ENCODE peak calls at places on chromosomes 7 and 10, in seven cellular contexts. C is H1, K is IMR-90, S is mesendoderm, Y is trophoblast cell, U is neuronal stem cell, I is H9. D is an unnamed sample.
A peak's percentile ranks its signal among the peaks of the same experiment; 100 is the strongest.

GRCh38 chr10:44974628-44975431 is 3.8 kb downstream of the DEPP1 start:
- DNase-seq in S (peak; percentile 78), I (peak; percentile 76), C (no peak), U (peak; percentile 66), Y (peak; percentile 51), K (no peak), D (peak; percentile 64)

GRCh38 chr7:72098812-72099211 is 313.3 kb downstream of the CALN1 start:
- DNase-seq in U (no peak), I (no peak), K (no peak), C (no peak), Y (no peak), S (no peak), D (no peak)

GRCh38 chr10:91185239-91185875 is 35.1 kb upstream of the PCGF5 start:
- DNase-seq in K (peak; percentile 81), U (no peak), C (no peak), I (no peak), S (peak; percentile 57), Y (no peak), D (peak; percentile 80)

GRCh38 chr10:91919651-91920050 is 3.9 kb upstream of the BTAF1 start:
- DNase-seq in S (no peak), K (no peak), I (no peak), Y (no peak), C (no peak), U (no peak), D (no peak)

GRCh38 chr7:151539055-151539714 is 19.5 kb upstream of the RHEB start:
- DNase-seq in U (peak; percentile 66), C (no peak), I (peak; percentile 56), Y (no peak), S (peak; percentile 58), K (peak; percentile 16), D (peak; percentile 49)

GRCh38 chr10:35412336-35412735 is 76.0 kb downstream of the CCNY start:
- DNase-seq in Y (no peak), K (peak; percentile 28), U (no peak), C (no peak), I (no peak), S (peak; percentile 74), D (no peak)

GRCh38 chr7:113100091-113100723 is 13.6 kb upstream of the GPR85 start:
- DNase-seq in I (no peak), K (peak; percentile 44), S (no peak), Y (no peak), U (no peak), C (no peak), D (no peak)

GRCh38 chr7:111727905-111728634 is 165.8 kb upstream of the IMMP2L start:
- DNase-seq in U (no peak), C (no peak), I (no peak), Y (no peak), K (no peak), S (no peak), D (no peak)

GRCh38 chr7:28505014-28505413 is 92.7 kb downstream of the CREB5 start:
- DNase-seq in Y (no peak), U (no peak), K (no peak), I (no peak), C (no peak), S (no peak), D (no peak)

GRCh38 chr7:5695037-5695708 is 86.3 kb downstream of the RNF216 start:
- DNase-seq in S (no peak), Y (no peak), U (no peak), I (no peak), C (no peak), K (peak; percentile 89), D (peak; percentile 97)

GRCh38 chr10:61760943-61761824 is 98.5 kb downstream of the CABCOCO1 start:
- DNase-seq in I (no peak), K (peak; percentile 87), Y (no peak), S (no peak), C (no peak), U (no peak), D (peak; percentile 84)

GRCh38 chr10:20302033-20302432 is 485.8 kb downstream of the PLXDC2 start:
- DNase-seq in S (no peak), Y (no peak), I (no peak), K (no peak), U (no peak), C (no peak), D (no peak)

GRCh38 chr7:36960105-36960504 is 235.8 kb upstream of the AOAH start:
- DNase-seq in U (no peak), I (no peak), S (no peak), C (no peak), K (no peak), Y (no peak), D (no peak)

GRCh38 chr7:36958094-36958718 is 233.9 kb upstream of the AOAH start:
- DNase-seq in K (no peak), U (no peak), Y (no peak), I (no peak), C (no peak), S (no peak), D (no peak)

GRCh38 chr7:36961691-36962090 is 237.4 kb upstream of the AOAH start:
- DNase-seq in C (no peak), U (no peak), Y (no peak), K (no peak), S (no peak), I (no peak), D (no peak)

GRCh38 chr7:36962367-36962766 is 238.1 kb upstream of the AOAH start:
- DNase-seq in I (no peak), U (no peak), C (no peak), K (no peak), Y (peak; percentile 30), S (peak; percentile 85), D (peak; percentile 42)

DNA sequence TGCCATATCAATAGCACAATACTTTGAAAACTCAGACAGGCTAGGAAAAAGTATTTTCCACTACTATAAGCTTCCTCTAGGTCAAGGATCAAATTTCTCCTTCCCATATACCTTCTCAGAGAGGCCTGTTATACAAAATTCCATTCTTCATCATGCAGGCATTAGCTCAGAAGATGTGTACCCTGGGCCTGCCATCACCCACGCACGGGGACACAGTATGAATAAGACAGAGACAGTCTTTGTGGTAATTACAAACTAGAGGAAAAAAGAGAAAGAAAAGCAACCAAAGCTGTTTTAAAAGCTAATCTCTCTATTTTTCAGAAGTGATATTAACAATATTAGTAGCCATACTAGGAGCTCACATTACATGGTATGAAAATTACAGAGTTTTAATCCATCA is 236.8 kb upstream of the AOAH start:
- DNase-seq in S (no peak), Y (no peak), C (no peak), I (no peak), U (no peak), K (no peak), D (no peak)
- H3K18ac ChIP-seq in S (no peak overlapping the region), Y (no peak overlapping the region), C (peak overlapping the region; percentile 28), I (no peak overlapping the region), U (no peak overlapping the region), K (no peak overlapping the region), D (no peak overlapping the region)

GRCh38 chr10:75016290-75016689 is 95.2 kb upstream of the SAMD8 start:
- DNase-seq in C (no peak), I (no peak), U (no peak), S (no peak), Y (no peak), K (no peak), D (no peak)
- H3K18ac ChIP-seq in C (no peak overlapping the region), I (no peak overlapping the region), U (no peak overlapping the region), S (no peak overlapping the region), Y (no peak overlapping the region), K (no peak overlapping the region), D (no peak overlapping the region)

DNA sequence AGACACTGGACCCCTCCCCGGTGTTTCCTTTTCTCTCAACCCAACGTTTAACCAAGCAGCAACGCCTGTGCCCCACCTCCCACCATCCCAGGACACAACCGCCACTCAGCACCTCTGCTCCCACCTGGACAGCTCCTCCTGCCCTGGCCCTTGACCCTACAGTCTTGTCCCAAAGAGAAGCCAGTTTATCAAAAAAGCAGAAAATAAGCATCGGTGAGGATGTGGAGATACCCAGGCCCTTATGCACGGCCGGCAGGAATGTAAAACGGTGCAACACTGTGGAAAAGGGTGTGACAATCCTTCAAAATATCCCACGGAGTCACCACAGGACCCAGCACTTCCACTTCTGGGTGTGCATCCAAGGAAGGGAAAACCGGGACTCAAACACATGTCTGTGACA is 176.2 kb upstream of the RNF32 start:
- DNase-seq in S (no peak), Y (no peak), C (no peak), U (no peak), K (no peak), I (no peak), D (no peak)
- H3K18ac ChIP-seq in S (no peak overlapping the region), Y (no peak overlapping the region), C (no peak overlapping the region), U (no peak overlapping the region), K (no peak overlapping the region), I (no peak overlapping the region), D (no peak overlapping the region)

GRCh38 chr10:77959887-77960286 is 33.3 kb upstream of the DLG5 start:
- DNase-seq in Y (no peak), C (no peak), U (no peak), K (no peak), S (no peak), I (no peak), D (no peak)

GRCh38 chr10:77960829-77961329 is 34.3 kb upstream of the DLG5 start:
- DNase-seq in C (no peak), Y (no peak), I (no peak), K (no peak), U (no peak), S (no peak), D (no peak)

GRCh38 chr10:77963901-77964300 is 37.3 kb upstream of the DLG5 start:
- DNase-seq in S (no peak), I (no peak), K (no peak), Y (no peak), U (no peak), C (no peak), D (no peak)

GRCh38 chr10:77961668-77962067 is 35.1 kb upstream of the DLG5 start:
- DNase-seq in U (no peak), K (no peak), S (no peak), C (no peak), Y (no peak), I (no peak), D (no peak)

GRCh38 chr10:77962350-77963146 is 36.0 kb upstream of the DLG5 start:
- DNase-seq in C (no peak), K (no peak), Y (no peak), U (no peak), S (no peak), I (no peak), D (no peak)
- H3K18ac ChIP-seq in C (no peak overlapping the region), K (no peak overlapping the region), Y (no peak overlapping the region), U (peak overlapping the region; percentile 74), S (no peak overlapping the region), I (no peak overlapping the region), D (no peak overlapping the region)

GRCh38 chr7:126720232-126720631 is 532.5 kb downstream of the GRM8 start:
- DNase-seq in C (no peak), I (no peak), Y (no peak), U (no peak), S (no peak), K (no peak), D (no peak)

GRCh38 chr7:126716321-126716720 is 536.4 kb downstream of the GRM8 start:
- DNase-seq in C (no peak), Y (no peak), K (no peak), U (no peak), S (no peak), I (no peak), D (no peak)

GRCh38 chr7:126718419-126718818 is 534.3 kb downstream of the GRM8 start:
- DNase-seq in U (no peak), Y (no peak), C (no peak), I (no peak), K (no peak), S (no peak), D (no peak)

DNA sequence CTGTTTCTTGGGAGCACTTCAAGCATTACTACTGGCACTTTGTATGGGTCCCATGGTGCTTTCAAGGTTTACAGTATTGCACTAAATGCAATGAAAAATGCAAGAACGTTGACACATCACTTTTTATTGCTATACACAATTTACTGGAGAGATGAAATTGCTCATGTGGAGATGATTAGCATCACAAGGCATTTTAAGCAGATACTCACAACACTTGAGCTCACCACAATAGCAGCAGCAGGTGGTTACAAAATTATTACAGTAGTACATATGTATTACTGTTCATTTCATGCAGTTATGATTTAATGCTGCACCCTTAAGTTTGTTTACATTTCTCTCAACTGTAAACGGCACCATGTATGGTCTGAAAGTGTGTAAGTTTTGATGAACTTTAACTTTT is 537.7 kb downstream of the GRM8 start:
- DNase-seq in I (no peak), K (no peak), U (no peak), C (no peak), Y (no peak), S (no peak), D (no peak)
- H3K18ac ChIP-seq in I (no peak overlapping the region), K (no peak overlapping the region), U (no peak overlapping the region), C (no peak overlapping the region), Y (no peak overlapping the region), S (no peak overlapping the region), D (no peak overlapping the region)

D was measured in mesenchymal stem cell.